ENCODE peak calls at places on chromosome 2, in four cellular contexts. F, N, D and M are unnamed samples.
A peak's percentile ranks its signal among the peaks of the same experiment; 100 is the strongest.

GRCh38 chr2:52034706-52035105 is 1002.8 kb upstream of the NRXN1 start:
- DNase-seq in F (no peak), N (no peak), D (no peak), M (no peak)

GRCh38 chr2:160411167-160411566 is 82.4 kb downstream of the RBMS1 start:
- DNase-seq in F (no peak), N (no peak), D (no peak), M (peak; percentile 68)

GRCh38 chr2:148525130-148525529 is 119.4 kb upstream of the EPC2 start:
- DNase-seq in F (no peak), N (no peak), D (no peak), M (no peak)

GRCh38 chr2:233131991-233132390 is 71.8 kb downstream of the INPP5D start:
- DNase-seq in F (no peak), N (no peak), D (no peak), M (no peak)

GRCh38 chr2:74675090-74675489 is 21.0 kb downstream of the SEMA4F start:
- DNase-seq in F (no peak), N (no peak), D (peak; percentile 13), M (no peak)

GRCh38 chr2:190545756-190546385 is 11.3 kb upstream of the NEMP2 start:
- DNase-seq in F (no peak), N (no peak), D (no peak), M (no peak)

GRCh38 chr2:96100893-96101304 is 15.5 kb downstream of the ADRA2B start:
- DNase-seq in F (no peak), N (no peak), D (peak; percentile 1), M (no peak)

GRCh38 chr2:183477296-183477695 is 353.1 kb downstream of the NUP35 start:
- DNase-seq in F (no peak), N (no peak), D (no peak), M (no peak)

GRCh38 chr2:26941486-26941885 is 29.0 kb upstream of the MAPRE3 start:
- DNase-seq in F (no peak), N (no peak), D (no peak), M (peak; percentile 12)

GRCh38 chr2:120403676-120404075 is 57.7 kb downstream of the INHBB start:
- DNase-seq in F (no peak), N (no peak), D (no peak), M (no peak)

GRCh38 chr2:14358774-14359173 is 273.7 kb upstream of the LRATD1 start:
- DNase-seq in F (no peak), N (no peak), D (no peak), M (no peak)

GRCh38 chr2:164969909-164970690 is 14.8 kb upstream of the SLC38A11 start:
- DNase-seq in F (no peak), N (no peak), D (no peak), M (no peak)

DNA sequence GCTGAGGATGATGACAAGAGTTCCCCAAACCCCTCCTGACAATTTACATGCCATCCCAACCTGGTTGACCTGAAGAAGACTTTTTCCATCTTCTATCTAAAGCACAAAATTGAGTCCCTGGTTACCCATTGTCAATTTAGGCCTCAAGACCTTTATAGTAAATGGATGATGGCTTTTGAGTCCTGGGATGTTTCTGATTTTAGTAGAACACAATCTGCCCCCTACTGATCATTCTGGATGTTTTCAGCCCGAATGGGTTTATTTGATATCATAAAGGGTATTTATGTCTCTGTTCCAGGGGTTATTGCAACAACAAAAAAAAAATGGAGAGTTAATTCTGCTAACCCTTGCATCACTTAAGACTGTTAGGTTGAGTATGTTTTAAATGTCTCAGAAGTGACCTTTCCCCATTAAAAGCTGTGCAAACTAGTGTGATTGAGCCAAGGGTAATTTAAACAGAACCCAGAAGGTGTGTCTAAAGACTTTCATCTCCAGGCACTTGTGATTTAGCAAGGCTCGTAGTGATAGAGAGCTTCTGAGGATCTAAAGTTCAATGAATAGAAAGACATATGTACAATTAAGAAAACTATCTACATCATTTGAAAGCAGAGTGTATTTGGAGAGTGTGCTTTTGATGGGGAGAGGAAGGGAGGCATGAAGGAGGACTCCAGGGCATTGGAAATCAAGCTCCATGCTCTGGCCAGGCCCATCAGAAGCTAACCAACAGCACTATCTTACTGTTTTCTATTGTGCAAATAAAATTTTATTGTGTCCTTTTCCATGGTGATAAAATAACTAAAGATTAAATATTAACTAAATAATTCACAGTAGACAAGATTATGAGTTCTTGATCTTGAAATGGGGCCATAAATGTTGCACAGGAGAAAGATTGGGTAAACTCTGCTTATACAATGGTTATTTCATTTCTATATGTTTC is 96.6 kb upstream of the NOSTRIN start:
- DNase-seq in F (no peak), N (no peak), D (no peak), M (no peak)
- TF ChIP-seq CTCF in F (no peak), N (peak; percentile 11), D (peak; percentile 35), M (peak; percentile 37)

GRCh38 chr2:39119732-39120520 is 925 bp downstream of the SOS1 start:
- DNase-seq in F (no peak), N (peak; percentile 35), D (peak; percentile 54), M (peak; percentile 69)
- TF ChIP-seq CTCF in F (no peak), N (peak; percentile 46), D (no peak), M (no peak)

GRCh38 chr2:182302174-182302573 is 124.7 kb downstream of the PDE1A start:
- DNase-seq in F (no peak), N (no peak), D (no peak), M (no peak)

GRCh38 chr2:182300603-182301002 is 126.2 kb downstream of the PDE1A start:
- DNase-seq in F (no peak), N (no peak), D (no peak), M (no peak)

GRCh38 chr2:182302972-182303371 is 123.9 kb downstream of the PDE1A start:
- DNase-seq in F (no peak), N (no peak), D (no peak), M (no peak)

GRCh38 chr2:182298456-182298855 is 128.4 kb downstream of the PDE1A start:
- DNase-seq in F (no peak), N (no peak), D (no peak), M (no peak)

DNA sequence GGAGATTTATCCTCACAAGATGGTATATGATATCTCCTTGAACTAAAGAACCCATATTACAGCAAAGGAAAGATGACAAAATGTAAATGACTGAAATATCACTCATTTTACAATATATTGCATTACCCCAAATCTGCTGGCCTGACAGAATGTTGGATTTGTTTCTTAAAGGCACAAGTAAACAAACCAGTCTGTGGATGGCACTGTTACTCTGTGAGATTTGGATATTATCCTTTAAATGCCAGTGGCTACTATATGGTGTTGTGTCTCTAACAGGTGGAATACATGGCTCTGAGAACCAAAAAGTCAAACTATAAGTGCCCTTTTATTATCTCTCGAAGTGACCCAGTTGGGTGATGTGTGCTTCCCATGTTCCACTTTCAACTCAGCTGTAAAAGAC is 125.7 kb downstream of the PDE1A start:
- DNase-seq in F (no peak), N (no peak), D (no peak), M (no peak)
- TF ChIP-seq CTCF in F (no peak), N (no peak), D (no peak), M (no peak)

GRCh38 chr2:156892449-156893335 is 364.8 kb upstream of the GALNT5 start:
- DNase-seq in F (no peak), N (no peak), D (no peak), M (no peak)
- TF ChIP-seq CTCF in F (peak; percentile 46), N (no peak), D (peak; percentile 29), M (no peak)

DNA sequence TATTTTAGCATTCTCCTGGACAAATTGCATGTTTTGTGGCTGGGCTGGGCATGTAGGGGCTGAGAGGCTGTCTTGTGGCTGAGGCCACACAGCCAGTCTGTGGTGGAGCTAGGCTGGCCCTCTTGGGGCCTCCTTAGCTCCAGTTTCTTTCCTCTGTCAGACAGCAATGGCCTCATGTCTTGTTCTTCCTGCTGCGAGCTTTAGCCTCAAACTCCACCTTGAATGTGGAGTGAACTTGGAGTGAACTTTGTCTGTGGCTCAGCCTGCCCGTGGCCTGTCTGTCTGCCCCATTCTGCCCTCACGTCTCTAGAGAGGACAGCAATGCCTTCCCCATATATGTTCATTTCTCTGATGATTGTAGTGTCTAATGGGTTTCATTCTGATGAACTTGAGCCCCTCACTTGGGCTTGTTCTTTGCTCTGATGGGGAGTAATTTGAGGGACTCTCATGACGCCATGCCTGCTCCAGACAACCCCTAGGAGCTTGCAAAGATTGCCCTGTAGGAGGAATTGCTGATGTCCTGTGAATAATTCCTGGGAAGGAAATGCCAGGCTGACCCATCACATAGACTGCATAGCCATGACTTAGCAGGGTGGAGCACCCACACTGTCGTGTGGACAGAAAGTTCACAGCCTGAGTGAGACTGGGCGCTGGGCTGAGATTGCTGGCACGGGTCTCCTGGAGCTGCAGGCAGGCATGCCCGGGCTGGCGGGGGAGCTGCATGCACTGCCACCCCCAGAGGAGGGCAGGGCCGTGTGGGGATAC is 42.6 kb downstream of the ASAP2 start:
- DNase-seq in F (no peak), N (no peak), D (no peak), M (no peak)
- TF ChIP-seq CTCF in F (no peak), N (no peak), D (no peak), M (no peak)

GRCh38 chr2:236562434-236562833 is 7.2 kb upstream of the ACKR3 start:
- DNase-seq in F (no peak), N (no peak), D (no peak), M (no peak)
- TF ChIP-seq CTCF in F (peak; percentile 61), N (peak; percentile 50), D (peak; percentile 88), M (no peak)

DNA sequence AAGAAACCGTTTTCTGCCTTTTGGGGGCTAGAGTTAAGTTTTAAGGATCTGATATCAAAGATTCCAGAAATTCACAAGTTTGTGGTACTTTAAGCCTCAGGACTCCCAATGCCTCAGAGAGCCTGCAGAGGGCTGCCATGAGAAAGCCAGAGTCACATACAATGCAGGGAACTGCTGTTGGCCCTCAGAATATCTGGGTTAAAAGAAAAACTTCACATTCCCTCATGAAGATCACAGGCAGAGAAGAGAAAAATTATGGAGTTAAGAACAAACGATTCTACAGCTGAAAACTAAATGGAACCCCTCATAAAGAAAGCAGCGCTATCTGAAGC is 39.5 kb downstream of the HDAC4 start:
- DNase-seq in F (no peak), N (no peak), D (no peak), M (no peak)
- TF ChIP-seq CTCF in F (peak; percentile 28), N (no peak), D (no peak), M (no peak)

GRCh38 chr2:226057914-226058313 is 658.4 kb downstream of the NYAP2 start:
- DNase-seq in F (no peak), N (no peak), D (no peak), M (no peak)

GRCh38 chr2:226060228-226060627 is 660.7 kb downstream of the NYAP2 start:
- DNase-seq in F (no peak), N (no peak), D (no peak), M (no peak)

GRCh38 chr2:226066391-226066790 is 666.9 kb downstream of the NYAP2 start:
- DNase-seq in F (no peak), N (no peak), D (no peak), M (no peak)

GRCh38 chr2:226066873-226067272 is 667.4 kb downstream of the NYAP2 start:
- DNase-seq in F (no peak), N (no peak), D (no peak), M (no peak)

GRCh38 chr2:226063704-226064390 is 664.3 kb downstream of the NYAP2 start:
- DNase-seq in F (no peak), N (no peak), D (no peak), M (no peak)
- TF ChIP-seq CTCF in F (no peak), N (no peak), D (no peak), M (no peak)